ENCODE peak calls at places on chromosomes 5 and 9, in four cellular contexts. X is T1000; T is A549; H is Jurkat, Clone E6-1. K is an unnamed sample.

GRCh38 chr9:113621309-113621791 is 157.8 kb downstream of the RGS3 start:
- DNase-seq in X (peak; percentile 70), T (no peak), H (no peak), K (peak; percentile 88)

GRCh38 chr9:33159058-33159759 is 7.9 kb downstream of the B4GALT1 start:
- DNase-seq in X (no peak), T (peak; percentile 69), H (no peak), K (no peak)

GRCh38 chr5:172722309-172722815 is 48.6 kb downstream of the DUSP1 start:
- DNase-seq in X (no peak), T (no peak), H (no peak), K (no peak)

GRCh38 chr5:128464596-128464995 is 73.4 kb downstream of the FBN2 start:
- DNase-seq in X (no peak), T (no peak), H (no peak), K (no peak)

GRCh38 chr9:102124465-102124864 is 386.0 kb upstream of the GRIN3A start:
- DNase-seq in X (no peak), T (no peak), H (peak; percentile 9), K (no peak)

GRCh38 chr5:125528881-125529280 is 782.4 kb upstream of the ZNF608 start:
- DNase-seq in X (no peak), T (no peak), H (no peak), K (no peak)

GRCh38 chr9:15909297-15909696 is 356.5 kb downstream of the CCDC171 start:
- DNase-seq in X (no peak), T (no peak), H (no peak), K (no peak)

GRCh38 chr5:123708074-123708806 is 196.3 kb downstream of the CSNK1G3 start:
- DNase-seq in X (peak; percentile 32), T (peak; percentile 20), H (no peak), K (peak; percentile 95)

GRCh38 chr5:143758750-143759149 is 53.2 kb upstream of the HMHB1 start:
- DNase-seq in X (no peak), T (no peak), H (no peak), K (no peak)

GRCh38 chr5:6377582-6378127 is 692 bp downstream of the MED10 start:
- DNase-seq in X (no peak), T (peak; percentile 36), H (no peak), K (no peak)

K was measured in SJSA1.